ENCODE peak calls at places on chromosomes 1 and 21, in eight cellular contexts. One of them, this sample, is unnamed.

GRCh38 chr21:29117372-29117955 is 13.0 kb upstream of the MAP3K7CL start:
- DNase-seq in HL-60: no peak
- DNase-seq in right atrium auricular region: no peak
- DNase-seq in AG09309: no peak
- DNase-seq in activated T-cell treated with anti-CD3 and anti-CD28 coated beads, Interleukin-2, amount 50 U/mL, for 24 hours: no peak
- DNase-seq in NCI-H2029: no peak
- DNase-seq in germinal center: peak
- DNase-seq in sigmoid colon: no peak
- DNase-seq in this sample: no peak

GRCh38 chr1:231420959-231421615 is 1.0 kb downstream of the EGLN1 start:
- DNase-seq in NCI-H2029: no peak
- DNase-seq in AG09309: no peak
- DNase-seq in activated T-cell treated with anti-CD3 and anti-CD28 coated beads, Interleukin-2, amount 50 U/mL, for 24 hours: peak
- DNase-seq in sigmoid colon: peak
- DNase-seq in germinal center: peak
- DNase-seq in right atrium auricular region: peak
- DNase-seq in HL-60: no peak
- DNase-seq in this sample: peak

GRCh38 chr21:34808569-34809204 is 139.9 kb downstream of the CLIC6 start:
- DNase-seq in sigmoid colon: no peak
- DNase-seq in activated T-cell treated with anti-CD3 and anti-CD28 coated beads, Interleukin-2, amount 50 U/mL, for 24 hours: no peak
- DNase-seq in NCI-H2029: no peak
- DNase-seq in AG09309: no peak
- DNase-seq in HL-60: no peak
- DNase-seq in germinal center: no peak
- DNase-seq in right atrium auricular region: no peak
- DNase-seq in this sample: peak

GRCh38 chr1:165036403-165036802 is 320.1 kb downstream of the LMX1A start:
- DNase-seq in NCI-H2029: no peak
- DNase-seq in sigmoid colon: no peak
- DNase-seq in germinal center: no peak
- DNase-seq in HL-60: no peak
- DNase-seq in AG09309: no peak
- DNase-seq in right atrium auricular region: no peak
- DNase-seq in activated T-cell treated with anti-CD3 and anti-CD28 coated beads, Interleukin-2, amount 50 U/mL, for 24 hours: no peak
- DNase-seq in this sample: no peak

GRCh38 chr1:98260421-98260820 is 339.6 kb upstream of the DPYD start:
- DNase-seq in sigmoid colon: no peak
- DNase-seq in NCI-H2029: no peak
- DNase-seq in AG09309: no peak
- DNase-seq in right atrium auricular region: no peak
- DNase-seq in germinal center: no peak
- DNase-seq in HL-60: no peak
- DNase-seq in activated T-cell treated with anti-CD3 and anti-CD28 coated beads, Interleukin-2, amount 50 U/mL, for 24 hours: no peak
- DNase-seq in this sample: peak

GRCh38 chr1:26705788-26706237 is 10.0 kb downstream of the ARID1A start:
- DNase-seq in right atrium auricular region: no peak
- DNase-seq in germinal center: no peak
- DNase-seq in NCI-H2029: peak
- DNase-seq in sigmoid colon: no peak
- DNase-seq in AG09309: peak
- DNase-seq in HL-60: no peak
- DNase-seq in activated T-cell treated with anti-CD3 and anti-CD28 coated beads, Interleukin-2, amount 50 U/mL, for 24 hours: no peak
- DNase-seq in this sample: peak

GRCh38 chr1:240524356-240525071 is 87.4 kb downstream of the GREM2 start:
- DNase-seq in sigmoid colon: no peak
- DNase-seq in AG09309: no peak
- DNase-seq in NCI-H2029: no peak
- DNase-seq in HL-60: no peak
- DNase-seq in activated T-cell treated with anti-CD3 and anti-CD28 coated beads, Interleukin-2, amount 50 U/mL, for 24 hours: no peak
- DNase-seq in right atrium auricular region: no peak
- DNase-seq in germinal center: no peak
- DNase-seq in this sample: no peak

GRCh38 chr1:26360051-26360806 is 6.3 kb upstream of the CRYBG2 start:
- DNase-seq in sigmoid colon: peak
- DNase-seq in germinal center: no peak
- DNase-seq in AG09309: no peak
- DNase-seq in activated T-cell treated with anti-CD3 and anti-CD28 coated beads, Interleukin-2, amount 50 U/mL, for 24 hours: peak
- DNase-seq in HL-60: no peak
- DNase-seq in NCI-H2029: no peak
- DNase-seq in right atrium auricular region: no peak
- DNase-seq in this sample: no peak

GRCh38 chr1:202710070-202711025 is at the start of gene SYT2:
- DNase-seq in HL-60: no peak
- DNase-seq in sigmoid colon: peak
- DNase-seq in NCI-H2029: no peak
- DNase-seq in right atrium auricular region: no peak
- DNase-seq in germinal center: no peak
- DNase-seq in AG09309: no peak
- DNase-seq in activated T-cell treated with anti-CD3 and anti-CD28 coated beads, Interleukin-2, amount 50 U/mL, for 24 hours: no peak
- DNase-seq in this sample: no peak

GRCh38 chr1:53810497-53810896 is 27.6 kb downstream of the NDC1 start:
- DNase-seq in HL-60: no peak
- DNase-seq in AG09309: no peak
- DNase-seq in right atrium auricular region: no peak
- DNase-seq in activated T-cell treated with anti-CD3 and anti-CD28 coated beads, Interleukin-2, amount 50 U/mL, for 24 hours: no peak
- DNase-seq in NCI-H2029: no peak
- DNase-seq in sigmoid colon: no peak
- DNase-seq in germinal center: no peak
- DNase-seq in this sample: no peak

GRCh38 chr1:15417365-15417934 is 7.8 kb downstream of the EFHD2 start:
- DNase-seq in activated T-cell treated with anti-CD3 and anti-CD28 coated beads, Interleukin-2, amount 50 U/mL, for 24 hours: peak
- DNase-seq in sigmoid colon: no peak
- DNase-seq in AG09309: no peak
- DNase-seq in right atrium auricular region: no peak
- DNase-seq in germinal center: no peak
- DNase-seq in NCI-H2029: no peak
- DNase-seq in HL-60: no peak
- DNase-seq in this sample: peak